ENCODE peak calls at places on chromosome 6, in four cellular contexts. D is H9, E is mammary epithelial cell, A is GM12878. T is an unnamed sample.

GRCh38 chr6:38058022-38058421 is 238.5 kb downstream of the ZFAND3 start:
- DNase-seq in D (no peak), E (peak; percentile 96), A (peak; percentile 20), T (peak; percentile 30)

GRCh38 chr6:26017567-26017966 is 55.0 kb downstream of the TRIM38 start:
- DNase-seq in D (peak; percentile 80), E (peak; percentile 90), A (no peak), T (no peak)

GRCh38 chr6:42402184-42402583 is 49.5 kb downstream of the TRERF1 start:
- DNase-seq in D (no peak), E (peak; percentile 19), A (peak; percentile 74), T (no peak)

GRCh38 chr6:34663371-34663770 is 33.2 kb downstream of the ILRUN start:
- DNase-seq in D (no peak), E (no peak), A (no peak), T (no peak)

GRCh38 chr6:1400126-1400850 is 10.9 kb downstream of the FOXF2 start:
- DNase-seq in D (no peak), E (no peak), A (no peak), T (no peak)

GRCh38 chr6:131844243-131844841 is 36.5 kb downstream of the ENPP1 start:
- DNase-seq in D (no peak), E (no peak), A (no peak), T (no peak)

GRCh38 chr6:128727500-128727899 is 155.4 kb upstream of the LAMA2 start:
- DNase-seq in D (no peak), E (no peak), A (no peak), T (no peak)

GRCh38 chr6:162181741-162182401 is 545.7 kb downstream of the PRKN start:
- DNase-seq in D (no peak), E (no peak), A (no peak), T (no peak)

GRCh38 chr6:10589983-10590382 is 68.8 kb downstream of the GCNT2 start:
- DNase-seq in D (no peak), E (no peak), A (no peak), T (no peak)

GRCh38 chr6:156866181-156866862 is 89.1 kb downstream of the ARID1B start:
- DNase-seq in D (no peak), E (peak; percentile 26), A (no peak), T (no peak)

GRCh38 chr6:41733349-41733706 is 2.1 kb downstream of the TFEB start:
- DNase-seq in D (no peak), E (peak; percentile 38), A (no peak), T (no peak)

GRCh38 chr6:138206862-138207261 is 11.4 kb downstream of the PBOV1 start:
- DNase-seq in D (no peak), E (no peak), A (no peak), T (no peak)

GRCh38 chr6:124963416-124964083 is 1.3 kb downstream of the RNF217 start:
- DNase-seq in D (no peak), E (no peak), A (no peak), T (no peak)

GRCh38 chr6:152176219-152176745 is 368.8 kb downstream of the ESR1 start:
- DNase-seq in D (no peak), E (no peak), A (no peak), T (no peak)

GRCh38 chr6:161549977-161550655 is 276.3 kb upstream of the AGPAT4 start:
- DNase-seq in D (no peak), E (peak; percentile 1), A (no peak), T (no peak)

GRCh38 chr6:53725791-53726575 is 60.4 kb upstream of the KLHL31 start:
- DNase-seq in D (peak; percentile 83), E (peak; percentile 48), A (no peak), T (no peak)

GRCh38 chr6:169556758-169557505 is 144.9 kb downstream of the WDR27 start:
- DNase-seq in D (no peak), E (no peak), A (peak; percentile 61), T (no peak)

GRCh38 chr6:41963371-41963770 is 21.8 kb upstream of the CCND3 start:
- DNase-seq in D (no peak), E (no peak), A (no peak), T (no peak)

GRCh38 chr6:13048113-13048512 is 280.2 kb downstream of the TBC1D7 start:
- DNase-seq in D (no peak), E (peak; percentile 3), A (no peak), T (no peak)

GRCh38 chr6:158718431-158719126 is 68.7 kb downstream of the SYTL3 start:
- DNase-seq in D (peak; percentile 91), E (no peak), A (no peak), T (no peak)

GRCh38 chr6:86961432-86962200 is 24.3 kb downstream of the HTR1E start:
- DNase-seq in D (no peak), E (no peak), A (no peak), T (no peak)

GRCh38 chr6:93418448-93419303 is 683 bp downstream of the EPHA7 start:
- DNase-seq in D (peak; percentile 65), E (no peak), A (no peak), T (no peak)

GRCh38 chr6:181049-181654 is 111.1 kb upstream of the DUSP22 start:
- DNase-seq in D (no peak), E (no peak), A (peak; percentile 65), T (no peak)

GRCh38 chr6:3746119-3746691 is 5.3 kb downstream of the PXDC1 start:
- DNase-seq in D (no peak), E (no peak), A (peak; percentile 37), T (no peak)

GRCh38 chr6:157637516-157637915 is 185.5 kb upstream of the SNX9 start:
- DNase-seq in D (no peak), E (no peak), A (no peak), T (no peak)

GRCh38 chr6:6588064-6588923 is at the start of gene LY86:
- DNase-seq in D (no peak), E (no peak), A (peak; percentile 97), T (no peak)
- H3K4me1 ChIP-seq in D (no peaks in the 10 kb centered on the region), E (no peaks in the 10 kb centered on the region), A (peaks cover 40% of the 10 kb centered on the region), T (no peaks in the 10 kb centered on the region)

GRCh38 chr6:31874836-31875572 is 3.8 kb downstream of the SLC44A4 start:
- DNase-seq in D (no peak), E (no peak), A (no peak), T (no peak)
- TF ChIP-seq CTCF in D (no peak), E (no peak), A (no peak), T (no peak)

DNA sequence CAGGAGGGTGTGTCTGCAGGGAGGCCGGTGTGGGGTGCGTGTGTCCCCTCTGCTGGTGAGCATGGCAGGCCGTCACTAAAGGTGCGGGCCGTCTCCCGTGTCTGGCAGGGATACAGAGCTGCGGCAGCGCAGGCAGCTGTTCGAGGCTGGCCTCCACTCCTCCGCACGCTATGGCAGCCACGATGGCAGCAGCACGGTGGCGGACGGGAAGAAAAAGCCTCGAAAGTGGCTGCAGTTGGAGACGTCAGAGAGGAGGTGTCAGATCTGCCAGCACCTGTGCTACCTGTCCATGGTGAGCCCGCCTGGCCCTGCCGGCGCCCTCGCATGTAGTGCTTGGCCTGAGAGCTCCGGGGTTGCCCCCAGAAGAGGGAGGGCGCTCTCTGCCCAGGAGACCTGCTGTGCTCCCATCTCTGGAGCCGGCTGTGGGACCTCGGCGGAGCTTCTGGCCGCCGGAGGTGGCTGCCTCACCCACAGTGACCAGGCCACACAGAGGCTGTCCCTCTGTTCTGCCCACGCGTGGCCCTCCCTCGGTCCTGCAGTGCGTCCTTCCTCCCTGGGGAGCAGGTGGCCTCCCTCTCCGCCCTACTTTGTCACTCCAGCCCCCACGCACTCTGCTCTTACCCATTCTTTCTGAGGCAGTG is 149.6 kb downstream of the DTNBP1 start:
- DNase-seq in D (no peak), E (no peak), A (no peak), T (no peak)
- H3K4me1 ChIP-seq in D (no peaks in the 10 kb centered on the region), E (peaks cover 8% of the 10 kb centered on the region), A (no peaks in the 10 kb centered on the region), T (no peaks in the 10 kb centered on the region)

GRCh38 chr6:44217332-44218143 is 812 bp downstream of the MYMX start:
- DNase-seq in D (peak; percentile 81), E (peak; percentile 74), A (no peak), T (no peak)

GRCh38 chr6:44220913-44221290 is 2.5 kb upstream of the SLC29A1 start:
- DNase-seq in D (no peak), E (no peak), A (no peak), T (no peak)

GRCh38 chr6:44221291-44221960 is 2.0 kb upstream of the SLC29A1 start:
- DNase-seq in D (peak; percentile 80), E (peak; percentile 81), A (no peak), T (no peak)

GRCh38 chr6:44219815-44220784 is 3.3 kb upstream of the SLC29A1 start:
- DNase-seq in D (no peak), E (no peak), A (no peak), T (no peak)

DNA sequence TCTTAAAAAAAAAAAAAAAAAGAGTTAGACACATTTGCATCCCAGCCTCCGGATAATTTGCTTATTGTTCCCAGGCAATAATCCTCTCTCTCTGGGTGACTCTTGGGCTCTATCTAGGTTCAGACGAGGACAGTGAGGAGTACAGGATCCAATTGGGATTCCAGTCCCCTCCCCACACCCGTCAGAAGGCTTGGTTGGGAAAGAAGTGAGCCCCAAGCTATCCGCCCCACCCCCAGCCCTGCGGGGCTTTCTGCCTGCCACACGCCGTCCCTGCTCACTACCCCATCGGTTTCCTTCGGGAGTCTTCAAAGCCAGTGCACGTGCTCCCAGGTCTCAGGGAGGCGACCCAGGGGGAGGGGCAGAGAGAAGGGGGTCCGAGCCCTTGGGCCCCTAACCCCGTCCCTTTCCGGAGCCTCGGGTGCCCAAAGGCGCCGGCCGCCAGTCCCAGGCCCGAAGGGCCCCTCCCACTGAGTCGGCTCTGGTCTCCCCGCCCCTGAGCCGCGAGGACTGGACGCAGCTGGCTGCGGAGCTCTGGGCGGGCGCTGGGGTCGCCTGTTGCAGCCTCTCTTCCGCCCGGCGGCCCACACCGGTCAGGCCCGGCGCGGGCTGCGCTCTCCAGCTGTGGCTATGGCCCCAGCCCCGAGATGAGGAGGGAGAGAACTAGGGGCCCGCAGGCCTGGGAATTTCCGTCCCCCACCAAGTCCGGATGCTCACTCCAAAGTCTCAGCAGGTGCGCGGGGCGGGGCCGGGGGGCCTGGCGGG is 2.5 kb downstream of the MYMX start:
- DNase-seq in D (peak; percentile 96), E (no peak), A (no peak), T (no peak)
- TF ChIP-seq CTCF in D (no peak), E (no peak), A (no peak), T (no peak)

GRCh38 chr6:39207421-39208232 is 21.6 kb downstream of the KCNK5 start:
- DNase-seq in D (no peak), E (no peak), A (no peak), T (no peak)

GRCh38 chr6:39210437-39210836 is 18.8 kb downstream of the KCNK5 start:
- DNase-seq in D (no peak), E (no peak), A (no peak), T (no peak)

GRCh38 chr6:39209908-39210307 is 19.4 kb downstream of the KCNK5 start:
- DNase-seq in D (no peak), E (no peak), A (no peak), T (no peak)

GRCh38 chr6:39208233-39208720 is 21.0 kb downstream of the KCNK5 start:
- DNase-seq in D (no peak), E (no peak), A (no peak), T (no peak)

GRCh38 chr6:39209360-39209811 is 19.9 kb downstream of the KCNK5 start:
- DNase-seq in D (peak; percentile 79), E (no peak), A (no peak), T (no peak)
- H3K4me1 ChIP-seq in D (peaks cover 32% of the 10 kb centered on the region), E (peaks cover 11% of the 10 kb centered on the region), A (peaks cover 7% of the 10 kb centered on the region), T (no peaks in the 10 kb centered on the region)

T was measured in keratinocyte.